ENCODE peak calls at places on chromosomes 7 and 10, in ten cellular contexts. Q, R, J, I, G, A, M, V, D and P are unnamed samples.
A peak's percentile ranks its signal among the peaks of the same experiment; 100 is the strongest.

GRCh38 chr10:77578583-77579227 is 58.9 kb downstream of the KCNMA1 start:
- DNase-seq in V (no peak), G (no peak), Q (no peak), J (no peak), R (no peak), D (no peak), M (no peak), I (no peak), A (peak; percentile 18), P (no peak)

GRCh38 chr7:140247564-140247963 is 70.8 kb upstream of the KDM7A start:
- DNase-seq in J (no peak), Q (no peak), A (no peak), I (no peak), R (no peak), G (no peak), M (no peak), V (no peak), D (no peak), P (no peak)

GRCh38 chr7:126005064-126005463 is 1075.4 kb upstream of the POT1 start:
- DNase-seq in Q (no peak), D (no peak), G (no peak), J (no peak), V (no peak), I (no peak), M (no peak), A (no peak), R (no peak), P (no peak)

GRCh38 chr10:86194684-86195083 is 171.9 kb downstream of the GRID1 start:
- DNase-seq in I (peak; percentile 4), Q (no peak), A (no peak), M (no peak), R (no peak), G (no peak), V (no peak), D (no peak), J (no peak), P (no peak)

GRCh38 chr7:14690075-14690474 is 212.5 kb downstream of the DGKB start:
- DNase-seq in Q (no peak), J (no peak), M (no peak), R (no peak), V (no peak), G (no peak), A (no peak), D (no peak), I (no peak), P (no peak)

GRCh38 chr7:27203378-27203953 is 3.6 kb upstream of the HOXA13 start:
- DNase-seq in Q (no peak), R (no peak), D (no peak), V (no peak), G (no peak), M (no peak), I (no peak), A (no peak), J (no peak), P (no peak)

GRCh38 chr10:106609867-106610266 is 554.6 kb downstream of the SORCS1 start:
- DNase-seq in A (no peak), D (no peak), R (no peak), V (no peak), G (no peak), I (no peak), Q (no peak), M (no peak), J (peak; percentile 12), P (no peak)

GRCh38 chr7:24580283-24580946 is 7.2 kb downstream of the PALS2 start:
- DNase-seq in R (no peak), I (no peak), M (no peak), G (no peak), Q (no peak), J (no peak), D (no peak), A (no peak), V (no peak), P (no peak)

GRCh38 chr7:28591725-28592331 is 179.5 kb downstream of the CREB5 start:
- DNase-seq in V (no peak), Q (no peak), R (no peak), M (no peak), D (no peak), J (no peak), G (no peak), A (no peak), I (no peak), P (no peak)

GRCh38 chr7:1590476-1590875 is 20.6 kb upstream of the PSMG3 start:
- DNase-seq in D (no peak), J (no peak), M (no peak), V (no peak), R (no peak), I (no peak), Q (no peak), G (no peak), A (no peak), P (no peak)

GRCh38 chr7:7569113-7569527 is 2.4 kb downstream of the MIOS start:
- DNase-seq in R (no peak), G (no peak), A (no peak), I (no peak), V (no peak), D (no peak), Q (peak; percentile 49), M (no peak), J (peak; percentile 83), P (no peak)

GRCh38 chr10:110993024-110993693 is 73.8 kb downstream of the SHOC2 start:
- DNase-seq in Q (no peak), V (no peak), R (no peak), G (no peak), I (no peak), D (no peak), J (peak; percentile 44), A (peak; percentile 68), M (no peak), P (no peak)

GRCh38 chr10:57579926-57580325 is 687.8 kb downstream of the IPMK start:
- DNase-seq in I (no peak), D (no peak), R (no peak), G (no peak), J (peak; percentile 27), A (peak; percentile 12), V (no peak), Q (no peak), M (no peak), P (peak; percentile 13)

GRCh38 chr7:100051611-100052010 is 2.0 kb downstream of the ZSCAN21 start:
- DNase-seq in G (no peak), M (no peak), D (no peak), I (no peak), J (no peak), A (no peak), R (no peak), Q (no peak), V (no peak), P (no peak)

DNA sequence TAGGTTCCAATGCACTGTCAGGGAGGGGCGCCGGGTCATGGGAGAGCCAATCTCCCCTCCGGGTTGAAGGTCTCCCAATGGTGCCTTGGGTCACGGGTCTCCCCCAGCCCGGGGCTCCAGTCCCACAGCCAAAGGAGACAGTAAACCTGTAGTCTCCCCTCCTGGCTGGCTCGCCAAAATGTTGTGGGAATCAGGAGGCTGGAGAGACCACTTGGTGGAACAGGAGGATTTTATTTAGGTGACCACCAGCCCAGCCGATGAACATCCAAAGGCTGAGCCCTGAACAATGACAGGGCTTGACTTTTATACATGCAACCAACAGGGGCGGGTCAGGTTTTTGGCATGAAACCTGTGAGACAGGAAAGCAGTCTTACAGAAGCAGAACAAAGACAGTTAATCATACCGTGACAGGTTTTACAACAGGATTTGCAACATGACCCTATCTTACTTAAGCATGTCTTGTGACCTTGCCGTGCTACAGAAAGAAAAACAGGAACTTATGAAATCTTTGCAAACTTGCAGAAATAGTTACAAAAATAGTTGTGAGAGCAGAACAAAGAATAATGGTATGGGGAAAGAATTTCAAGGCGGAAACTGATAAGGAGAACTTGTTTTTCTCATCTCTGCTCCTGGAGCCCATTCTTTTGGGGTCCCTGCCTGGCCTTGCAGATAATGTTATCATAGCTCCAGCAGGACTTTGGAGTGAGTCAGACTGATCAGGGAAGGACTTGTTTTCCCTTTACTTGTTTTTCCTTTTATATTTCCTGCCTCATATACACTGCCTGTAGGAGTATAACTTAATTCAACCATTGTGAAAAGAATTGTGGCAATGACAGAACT is 7.1 kb downstream of the ERV3-1 start:
- DNase-seq in V (peak; percentile 61), D (no peak), M (peak; percentile 37), Q (peak; percentile 14), A (peak; percentile 71), G (peak; percentile 49), R (no peak), J (peak; percentile 13), I (no peak), P (peak; percentile 16)
- TF ChIP-seq CTCF in V (peak; percentile 19), D (no peak), M (no peak), Q (no peak), A (no peak), G (no peak), R (no peak), J (no peak), I (no peak), P (no peak)

DNA sequence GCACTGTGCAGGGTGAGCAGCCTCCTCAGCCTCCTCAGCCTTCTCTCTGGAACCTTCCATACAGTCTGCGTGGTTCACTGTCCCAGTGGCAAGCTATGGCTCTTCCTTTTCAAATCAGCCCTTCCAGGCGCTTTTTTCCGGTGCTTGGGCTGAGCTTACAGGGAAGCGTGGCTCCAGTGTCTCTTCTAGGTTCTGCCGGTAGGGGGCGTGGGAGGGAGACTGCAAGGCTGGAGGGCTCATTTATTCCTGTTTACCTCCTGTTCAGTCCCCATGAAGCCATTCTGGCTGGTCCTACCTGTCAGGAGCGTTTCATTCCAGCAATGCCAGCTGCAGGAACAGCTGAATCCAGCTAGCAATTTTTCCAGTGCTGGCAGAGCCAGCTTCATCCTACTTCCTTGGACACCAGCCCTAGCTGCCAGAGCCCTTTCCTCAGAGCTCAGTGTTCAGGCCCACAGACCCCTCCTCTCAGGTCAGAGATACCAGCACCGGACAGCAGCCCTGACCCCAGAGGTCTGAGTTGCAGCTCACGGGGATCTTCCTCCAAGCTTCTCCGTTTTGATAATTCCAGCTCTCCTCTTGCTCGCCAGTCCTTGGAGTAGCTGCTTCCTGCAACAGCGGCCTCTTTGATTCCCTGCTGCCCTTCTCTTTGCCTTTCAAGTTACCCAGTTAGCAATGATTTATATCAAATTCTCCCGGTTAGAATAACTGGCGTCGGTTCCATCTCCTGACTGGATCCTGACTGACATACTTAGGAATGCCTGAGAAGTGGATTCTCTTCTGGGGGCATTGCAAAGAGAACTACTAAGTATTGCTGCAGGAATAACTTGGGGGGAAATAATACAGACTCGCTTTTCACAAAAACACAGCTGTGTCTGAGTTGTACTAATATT is 129.8 kb downstream of the FRMD4A start:
- DNase-seq in R (peak; percentile 41), V (peak; percentile 80), A (no peak), G (no peak), D (no peak), M (no peak), Q (no peak), J (peak; percentile 5), I (peak; percentile 62), P (peak; percentile 44)
- TF ChIP-seq CTCF in R (peak; percentile 54), V (peak; percentile 24), A (peak; percentile 36), G (peak; percentile 12), D (no peak), M (no peak), Q (peak; percentile 49), J (peak; percentile 39), I (peak; percentile 68), P (peak; percentile 61)

GRCh38 chr10:61978965-61979364 is 77.5 kb downstream of the ARID5B start:
- DNase-seq in M (no peak), D (no peak), R (no peak), A (no peak), I (no peak), J (no peak), V (no peak), Q (no peak), G (peak; percentile 57), P (no peak)
- TF ChIP-seq CTCF in M (no peak), D (no peak), R (no peak), A (no peak), I (no peak), J (peak; percentile 19), V (no peak), Q (peak; percentile 45), G (peak; percentile 34), P (no peak)

GRCh38 chr10:54133201-54133600 is 667.8 kb downstream of the PCDH15 start:
- DNase-seq in G (no peak), Q (no peak), I (no peak), J (no peak), D (no peak), V (no peak), M (no peak), A (no peak), R (no peak), P (no peak)
- TF ChIP-seq CTCF in G (peak; percentile 23), Q (no peak), I (peak; percentile 27), J (no peak), D (no peak), V (peak; percentile 12), M (no peak), A (no peak), R (peak; percentile 58), P (peak; percentile 53)